ENCODE peak calls at places on chromosome 21, in five cellular contexts. One of them, this sample, is unnamed.
A peak's percentile ranks its signal among the peaks of the same experiment; 100 is the strongest.

GRCh38 chr21:44051462-44051941 is 39.4 kb downstream of the TRAPPC10 start:
- DNase-seq in neural progenitor cell: no peak
- DNase-seq in AG04450: peak; percentile 6
- DNase-seq in body of pancreas: peak; percentile 38
- DNase-seq in Peyer's patch: no peak
- DNase-seq in this sample: no peak

GRCh38 chr21:35164380-35164779 is 115.3 kb upstream of the RUNX1 start:
- DNase-seq in neural progenitor cell: no peak
- DNase-seq in body of pancreas: no peak
- DNase-seq in Peyer's patch: no peak
- DNase-seq in AG04450: no peak
- DNase-seq in this sample: no peak

GRCh38 chr21:26717146-26717739 is 128.0 kb downstream of the ADAMTS1 start:
- DNase-seq in AG04450: no peak
- DNase-seq in body of pancreas: no peak
- DNase-seq in Peyer's patch: no peak
- DNase-seq in neural progenitor cell: no peak
- DNase-seq in this sample: no peak

GRCh38 chr21:44902268-44903053 is 18.2 kb downstream of the ITGB2 start:
- DNase-seq in Peyer's patch: no peak
- DNase-seq in AG04450: no peak
- DNase-seq in body of pancreas: no peak
- DNase-seq in neural progenitor cell: no peak
- DNase-seq in this sample: no peak

GRCh38 chr21:45460611-45461368 is 55.8 kb downstream of the COL18A1 start:
- DNase-seq in neural progenitor cell: no peak
- DNase-seq in AG04450: peak; percentile 61
- DNase-seq in Peyer's patch: no peak
- DNase-seq in body of pancreas: no peak
- DNase-seq in this sample: no peak

GRCh38 chr21:45378258-45378966 is 26.6 kb upstream of the COL18A1 start:
- DNase-seq in AG04450: peak; percentile 26
- DNase-seq in Peyer's patch: no peak
- DNase-seq in neural progenitor cell: peak; percentile 93
- DNase-seq in body of pancreas: peak; percentile 29
- DNase-seq in this sample: no peak

GRCh38 chr21:16605588-16605987 is 875.8 kb downstream of the USP25 start:
- DNase-seq in neural progenitor cell: no peak
- DNase-seq in AG04450: no peak
- DNase-seq in Peyer's patch: no peak
- DNase-seq in body of pancreas: no peak
- DNase-seq in this sample: no peak

GRCh38 chr21:44353200-44353970 is at the start of gene TRPM2:
- DNase-seq in neural progenitor cell: no peak
- DNase-seq in Peyer's patch: peak; percentile 80
- DNase-seq in AG04450: no peak
- DNase-seq in body of pancreas: peak; percentile 35
- DNase-seq in this sample: no peak

GRCh38 chr21:27040738-27041137 is 73.8 kb upstream of the ADAMTS5 start:
- DNase-seq in body of pancreas: no peak
- DNase-seq in neural progenitor cell: no peak
- DNase-seq in AG04450: no peak
- DNase-seq in Peyer's patch: no peak
- DNase-seq in this sample: no peak

GRCh38 chr21:14603202-14603601 is 57.1 kb upstream of the SAMSN1 start:
- DNase-seq in neural progenitor cell: no peak
- DNase-seq in body of pancreas: no peak
- DNase-seq in AG04450: no peak
- DNase-seq in Peyer's patch: no peak
- DNase-seq in this sample: no peak

GRCh38 chr21:45525910-45526306 is 16.3 kb downstream of the SLC19A1 start:
- DNase-seq in Peyer's patch: peak; percentile 40
- DNase-seq in neural progenitor cell: no peak
- DNase-seq in AG04450: no peak
- DNase-seq in body of pancreas: peak; percentile 2
- DNase-seq in this sample: no peak

GRCh38 chr21:42873096-42873495 is 6.2 kb downstream of the WDR4 start:
- DNase-seq in Peyer's patch: no peak
- DNase-seq in body of pancreas: no peak
- DNase-seq in AG04450: no peak
- DNase-seq in neural progenitor cell: no peak
- DNase-seq in this sample: no peak

GRCh38 chr21:46324390-46325072 is 575 bp downstream of the PCNT start:
- DNase-seq in Peyer's patch: peak; percentile 93
- DNase-seq in neural progenitor cell: peak; percentile 92
- DNase-seq in body of pancreas: peak; percentile 87
- DNase-seq in AG04450: peak; percentile 21
- DNase-seq in this sample: peak; percentile 94

GRCh38 chr21:39258207-39258606 is 55.2 kb downstream of the BRWD1 start:
- DNase-seq in AG04450: no peak
- DNase-seq in neural progenitor cell: no peak
- DNase-seq in Peyer's patch: no peak
- DNase-seq in body of pancreas: no peak
- DNase-seq in this sample: no peak

GRCh38 chr21:46594276-46594675 is 10.6 kb downstream of the S100B start:
- DNase-seq in neural progenitor cell: no peak
- DNase-seq in body of pancreas: no peak
- DNase-seq in Peyer's patch: no peak
- DNase-seq in AG04450: no peak
- DNase-seq in this sample: no peak

DNA sequence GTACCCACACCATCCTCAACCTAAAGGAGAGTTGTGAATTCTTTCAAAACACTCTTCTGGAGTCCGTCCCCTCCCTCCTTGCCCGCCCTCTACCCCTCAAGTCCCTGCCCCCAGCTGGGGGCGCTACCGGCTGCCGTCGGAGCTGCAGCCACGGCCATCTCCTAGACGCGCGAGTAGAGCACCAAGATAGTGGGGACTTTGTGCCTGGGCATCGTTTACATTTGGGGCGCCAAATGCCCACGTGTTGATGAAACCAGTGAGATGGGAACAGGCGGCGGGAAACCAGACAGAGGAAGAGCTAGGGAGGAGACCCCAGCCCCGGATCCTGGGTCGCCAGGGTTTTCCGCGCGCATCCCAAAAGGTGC is 647 bp upstream of the OLIG2 start:
- DNase-seq in body of pancreas: no peak
- DNase-seq in AG04450: no peak
- DNase-seq in neural progenitor cell: peak; percentile 81
- DNase-seq in Peyer's patch: no peak
- DNase-seq in this sample: peak; percentile 85
- TF ChIP-seq CTCF in body of pancreas: no peak
- TF ChIP-seq CTCF in AG04450: no peak
- TF ChIP-seq CTCF in neural progenitor cell: peak; percentile 58
- TF ChIP-seq CTCF in Peyer's patch: no peak
- TF ChIP-seq CTCF in this sample: peak; percentile 74

GRCh38 chr21:25362375-25363267 is 244.7 kb downstream of the MRPL39 start:
- DNase-seq in neural progenitor cell: no peak
- DNase-seq in body of pancreas: no peak
- DNase-seq in Peyer's patch: no peak
- DNase-seq in AG04450: no peak
- DNase-seq in this sample: no peak

GRCh38 chr21:25361097-25361496 is 246.2 kb downstream of the MRPL39 start:
- DNase-seq in body of pancreas: no peak
- DNase-seq in Peyer's patch: no peak
- DNase-seq in AG04450: no peak
- DNase-seq in neural progenitor cell: no peak
- DNase-seq in this sample: no peak

GRCh38 chr21:25361765-25362164 is 245.5 kb downstream of the MRPL39 start:
- DNase-seq in AG04450: no peak
- DNase-seq in Peyer's patch: no peak
- DNase-seq in neural progenitor cell: no peak
- DNase-seq in body of pancreas: no peak
- DNase-seq in this sample: no peak

GRCh38 chr21:25360593-25360992 is 246.7 kb downstream of the MRPL39 start:
- DNase-seq in Peyer's patch: no peak
- DNase-seq in body of pancreas: no peak
- DNase-seq in AG04450: no peak
- DNase-seq in neural progenitor cell: no peak
- DNase-seq in this sample: no peak

GRCh38 chr21:25359724-25360123 is 247.6 kb downstream of the MRPL39 start:
- DNase-seq in AG04450: no peak
- DNase-seq in Peyer's patch: no peak
- DNase-seq in neural progenitor cell: no peak
- DNase-seq in body of pancreas: peak; percentile 31
- DNase-seq in this sample: no peak
- H3K27ac ChIP-seq in AG04450: no peak overlapping the region
- H3K27ac ChIP-seq in Peyer's patch: no peak overlapping the region
- H3K27ac ChIP-seq in neural progenitor cell: no peak overlapping the region
- H3K27ac ChIP-seq in body of pancreas: no peak overlapping the region
- H3K27ac ChIP-seq in this sample: no peak overlapping the region

GRCh38 chr21:29346281-29346680 is 47.6 kb downstream of the BACH1 start:
- DNase-seq in body of pancreas: no peak
- DNase-seq in AG04450: no peak
- DNase-seq in Peyer's patch: no peak
- DNase-seq in neural progenitor cell: no peak
- DNase-seq in this sample: no peak

GRCh38 chr21:29340228-29340627 is 41.5 kb downstream of the BACH1 start:
- DNase-seq in AG04450: no peak
- DNase-seq in neural progenitor cell: no peak
- DNase-seq in Peyer's patch: no peak
- DNase-seq in body of pancreas: no peak
- DNase-seq in this sample: no peak

GRCh38 chr21:29343517-29343916 is 44.8 kb downstream of the BACH1 start:
- DNase-seq in neural progenitor cell: no peak
- DNase-seq in body of pancreas: peak; percentile 52
- DNase-seq in AG04450: peak; percentile 77
- DNase-seq in Peyer's patch: no peak
- DNase-seq in this sample: no peak

GRCh38 chr21:29338256-29338655 is 39.5 kb downstream of the BACH1 start:
- DNase-seq in Peyer's patch: no peak
- DNase-seq in body of pancreas: no peak
- DNase-seq in AG04450: no peak
- DNase-seq in neural progenitor cell: no peak
- DNase-seq in this sample: no peak

DNA sequence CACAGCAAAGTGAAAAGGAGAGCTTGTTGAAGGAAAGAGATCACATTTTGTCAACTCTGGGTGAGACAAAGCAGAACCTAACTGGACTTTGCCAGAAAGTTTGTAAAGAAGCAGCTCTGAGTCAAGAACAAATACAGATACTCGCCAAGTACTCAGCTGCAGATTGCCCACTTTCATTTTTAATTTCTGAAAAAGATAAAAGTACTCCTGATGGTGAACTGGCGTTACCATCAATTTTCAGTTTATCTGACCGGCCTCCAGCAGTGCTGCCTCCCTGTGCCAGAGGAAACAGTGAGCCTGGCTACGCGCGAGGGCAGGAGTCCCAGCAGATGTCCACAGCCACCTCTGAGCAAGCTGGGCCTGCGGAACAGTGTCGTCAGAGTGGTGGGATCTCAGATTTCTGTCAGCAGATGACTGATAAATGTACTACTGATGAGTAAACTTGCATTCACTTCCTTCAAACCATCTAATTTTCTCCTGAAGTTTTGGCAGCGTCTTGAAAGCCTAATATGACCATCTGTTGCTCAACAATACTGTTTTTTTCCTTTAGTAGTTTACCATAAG is 43.8 kb downstream of the BACH1 start:
- DNase-seq in AG04450: peak; percentile 97
- DNase-seq in body of pancreas: peak; percentile 57
- DNase-seq in neural progenitor cell: no peak
- DNase-seq in Peyer's patch: peak; percentile 62
- DNase-seq in this sample: no peak
- H3K4me3 ChIP-seq in AG04450: peak overlapping the region; percentile 27
- H3K4me3 ChIP-seq in body of pancreas: no peak overlapping the region
- H3K4me3 ChIP-seq in neural progenitor cell: no peak overlapping the region
- H3K4me3 ChIP-seq in Peyer's patch: no peak overlapping the region
- H3K4me3 ChIP-seq in this sample: no peak overlapping the region

GRCh38 chr21:37356710-37357109 is 9.9 kb upstream of the DYRK1A start:
- DNase-seq in body of pancreas: no peak
- DNase-seq in Peyer's patch: no peak
- DNase-seq in AG04450: no peak
- DNase-seq in neural progenitor cell: no peak
- DNase-seq in this sample: no peak
- TF ChIP-seq CTCF in body of pancreas: no peak
- TF ChIP-seq CTCF in Peyer's patch: no peak
- TF ChIP-seq CTCF in AG04450: no peak
- TF ChIP-seq CTCF in neural progenitor cell: no peak
- TF ChIP-seq CTCF in this sample: no peak

DNA sequence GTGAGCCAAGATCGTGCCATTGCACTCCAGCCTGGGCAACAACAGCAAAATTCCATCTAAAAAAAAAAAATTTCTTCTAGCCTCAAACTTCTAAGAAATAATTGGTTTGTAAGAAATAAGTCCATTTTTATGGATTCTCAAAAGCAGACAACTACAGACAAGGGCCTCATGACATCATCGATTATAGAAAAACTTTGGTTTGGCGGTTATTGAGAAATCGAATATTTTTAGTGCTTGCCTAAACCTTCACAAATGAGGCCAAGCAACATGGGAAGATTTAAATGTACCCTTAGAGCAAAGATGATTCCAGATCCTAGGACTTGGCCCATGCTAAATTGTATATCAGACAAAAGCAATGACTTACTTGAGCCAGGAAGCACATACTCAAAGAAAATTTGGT is 27.8 kb upstream of the MX1 start:
- DNase-seq in Peyer's patch: no peak
- DNase-seq in neural progenitor cell: no peak
- DNase-seq in AG04450: no peak
- DNase-seq in body of pancreas: no peak
- DNase-seq in this sample: no peak
- H3K27ac ChIP-seq in Peyer's patch: no peak overlapping the region
- H3K27ac ChIP-seq in neural progenitor cell: no peak overlapping the region
- H3K27ac ChIP-seq in AG04450: no peak overlapping the region
- H3K27ac ChIP-seq in body of pancreas: no peak overlapping the region
- H3K27ac ChIP-seq in this sample: no peak overlapping the region

GRCh38 chr21:31728952-31729351 is 3.0 kb downstream of the SCAF4 start:
- DNase-seq in body of pancreas: no peak
- DNase-seq in AG04450: no peak
- DNase-seq in neural progenitor cell: no peak
- DNase-seq in Peyer's patch: no peak
- DNase-seq in this sample: no peak
- H3K4me3 ChIP-seq in body of pancreas: no peak overlapping the region
- H3K4me3 ChIP-seq in AG04450: no peak overlapping the region
- H3K4me3 ChIP-seq in neural progenitor cell: peak overlapping the region; percentile 99
- H3K4me3 ChIP-seq in Peyer's patch: no peak overlapping the region
- H3K4me3 ChIP-seq in this sample: no peak overlapping the region

DNA sequence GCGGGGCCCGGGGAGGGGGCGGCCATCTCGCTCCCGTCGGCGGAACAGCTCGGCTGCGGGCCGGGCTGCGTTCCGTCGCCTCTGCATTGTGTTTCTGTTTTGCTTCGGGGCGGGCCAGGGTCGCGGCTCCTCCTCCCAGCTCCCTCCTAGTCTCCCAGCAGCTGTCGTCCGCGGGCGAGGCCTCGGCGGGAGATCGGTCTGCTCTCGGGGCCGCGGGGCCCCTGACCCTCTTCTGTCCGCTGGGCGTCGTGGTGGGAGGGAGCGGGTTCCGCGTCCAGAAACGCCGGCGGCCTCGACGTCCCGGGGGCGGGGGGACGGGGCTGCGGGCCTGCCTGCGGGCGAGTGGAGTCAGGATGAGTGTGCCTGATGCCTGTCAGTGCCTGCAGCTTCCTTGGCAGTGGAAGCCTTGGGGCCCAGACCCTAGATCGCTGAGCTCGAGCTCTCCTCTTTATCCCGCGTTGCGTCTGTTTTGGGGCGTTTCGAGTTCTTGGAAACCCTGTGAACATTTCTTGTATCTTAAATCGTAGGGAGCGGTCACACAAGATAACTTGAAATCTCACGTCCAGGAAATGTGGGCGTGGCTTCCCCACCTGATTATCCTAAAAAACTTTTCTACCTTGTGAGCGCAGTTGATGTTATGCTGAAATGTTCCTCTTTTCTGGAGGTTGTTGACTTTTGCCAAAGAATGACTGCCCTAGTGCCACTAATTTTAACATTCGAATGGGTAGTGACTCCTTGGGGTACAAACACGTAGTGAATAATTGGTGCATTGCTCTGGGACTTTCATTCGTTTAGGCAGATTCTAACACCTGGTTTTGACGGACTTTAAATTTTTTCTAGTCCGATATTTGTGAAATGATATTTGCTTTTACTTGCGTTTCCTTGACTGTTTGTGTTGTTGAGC is 676 bp downstream of the MORC3 start:
- DNase-seq in Peyer's patch: peak; percentile 81
- DNase-seq in body of pancreas: peak; percentile 66
- DNase-seq in neural progenitor cell: no peak
- DNase-seq in AG04450: peak; percentile 21
- DNase-seq in this sample: peak; percentile 89
- TF ChIP-seq CTCF in Peyer's patch: no peak
- TF ChIP-seq CTCF in body of pancreas: no peak
- TF ChIP-seq CTCF in neural progenitor cell: no peak
- TF ChIP-seq CTCF in AG04450: peak; percentile 9
- TF ChIP-seq CTCF in this sample: no peak

This sample was measured in WERI-Rb-1.